ENCODE peak calls at places on chromosomes 7 and 10, in five cellular contexts. A is A549, W is tibial nerve, X is heart left ventricle, F is adrenal gland. G is an unnamed sample.

GRCh38 chr7:25877802-25878789 is 273.9 kb upstream of the NFE2L3 start:
- DNase-seq in A (no peak), W (no peak), X (no peak), F (no peak), G (no peak)

GRCh38 chr10:73494877-73495225 is 973 bp downstream of the PPP3CB start:
- DNase-seq in A (no peak), W (no peak), X (no peak), F (no peak), G (no peak)

GRCh38 chr7:134212576-134213546 is 85.7 kb downstream of the LRGUK start:
- DNase-seq in A (peak; percentile 17), W (no peak), X (no peak), F (peak; percentile 25), G (no peak)

GRCh38 chr7:38561166-38561565 is 70.0 kb downstream of the AMPH start:
- DNase-seq in A (no peak), W (no peak), X (no peak), F (no peak), G (no peak)

GRCh38 chr10:23884671-23885070 is 324.3 kb upstream of the KIAA1217 start:
- DNase-seq in A (no peak), W (no peak), X (no peak), F (no peak), G (no peak)

GRCh38 chr10:127153166-127153565 is 43.2 kb downstream of the INSYN2A start:
- DNase-seq in A (no peak), W (no peak), X (no peak), F (no peak), G (no peak)

GRCh38 chr7:51327287-51327717 is 10.7 kb upstream of the COBL start:
- DNase-seq in A (no peak), W (no peak), X (no peak), F (no peak), G (no peak)

GRCh38 chr7:79401254-79401653 is 52.2 kb downstream of the MAGI2 start:
- DNase-seq in A (no peak), W (no peak), X (no peak), F (no peak), G (no peak)

GRCh38 chr7:128045766-128046165 is 14.5 kb upstream of the LRRC4 start:
- DNase-seq in A (no peak), W (no peak), X (no peak), F (no peak), G (no peak)

GRCh38 chr7:112668561-112668960 is 121.6 kb downstream of the TMEM168 start:
- DNase-seq in A (no peak), W (no peak), X (no peak), F (no peak), G (no peak)

GRCh38 chr7:17492437-17492836 is 194.0 kb downstream of the AHR start:
- DNase-seq in A (no peak), W (no peak), X (no peak), F (no peak), G (no peak)

GRCh38 chr7:6171532-6172330 is 100.7 kb downstream of the CYTH3 start:
- DNase-seq in A (no peak), W (no peak), X (no peak), F (no peak), G (no peak)

GRCh38 chr7:140238778-140239652 is 62.2 kb upstream of the KDM7A start:
- DNase-seq in A (no peak), W (no peak), X (no peak), F (no peak), G (no peak)
- TF ChIP-seq POLR2A in A (no peak), W (no peak), X (no peak), F (no peak), G (no peak)

DNA sequence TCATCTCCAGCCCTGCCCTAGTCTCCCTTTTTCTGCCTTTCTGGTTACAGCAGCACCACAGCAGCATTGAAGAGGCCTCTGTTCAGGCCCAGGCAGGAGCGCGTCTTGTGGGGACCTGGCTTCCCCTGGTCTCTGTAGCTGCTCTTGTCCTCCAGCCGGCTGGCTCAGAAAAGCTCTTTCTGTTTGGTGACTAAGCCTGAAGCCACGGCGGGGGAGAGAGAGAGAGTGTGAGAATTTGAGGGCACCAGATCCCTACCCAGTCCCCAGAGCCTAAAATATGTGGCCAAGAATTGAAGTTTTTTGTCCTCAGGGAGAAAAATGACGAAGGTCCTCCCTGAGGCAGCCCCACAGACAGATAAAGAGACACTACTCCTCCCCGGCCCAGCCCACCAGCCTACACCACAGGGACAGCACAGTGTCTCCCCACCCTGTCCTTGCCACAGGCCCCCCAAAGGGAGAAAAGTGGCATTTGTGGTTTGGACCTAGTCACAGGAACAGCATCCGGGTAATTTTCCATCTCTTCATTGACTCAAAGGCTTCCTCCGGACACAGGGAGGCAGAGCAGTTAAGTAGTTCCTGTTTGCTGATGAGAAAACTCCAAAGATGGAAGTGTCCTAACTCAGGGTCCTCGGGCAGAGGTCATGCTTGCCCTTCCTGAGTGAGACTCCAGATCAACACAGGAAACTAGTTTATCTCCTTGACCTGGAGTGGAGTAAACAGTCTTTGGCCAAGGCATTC is 13.3 kb upstream of the FAM180A start:
- DNase-seq in A (no peak), W (no peak), X (no peak), F (peak; percentile 37), G (no peak)
- TF ChIP-seq POLR2A in A (no peak), W (no peak), X (no peak), F (no peak), G (no peak)

GRCh38 chr7:155809947-155810606 is 2.2 kb downstream of the SHH start:
- DNase-seq in A (no peak), W (no peak), X (no peak), F (no peak), G (no peak)
- TF ChIP-seq POLR2A in A (no peak), W (no peak), X (no peak), F (no peak), G (no peak)

GRCh38 chr7:36366649-36367560 is 22.8 kb upstream of the ANLN start:
- DNase-seq in A (peak; percentile 91), W (peak; percentile 64), X (peak; percentile 88), F (peak; percentile 93), G (peak; percentile 96)
- TF ChIP-seq POLR2A in A (peak; percentile 43), W (no peak), X (no peak), F (peak; percentile 80), G (no peak)

DNA sequence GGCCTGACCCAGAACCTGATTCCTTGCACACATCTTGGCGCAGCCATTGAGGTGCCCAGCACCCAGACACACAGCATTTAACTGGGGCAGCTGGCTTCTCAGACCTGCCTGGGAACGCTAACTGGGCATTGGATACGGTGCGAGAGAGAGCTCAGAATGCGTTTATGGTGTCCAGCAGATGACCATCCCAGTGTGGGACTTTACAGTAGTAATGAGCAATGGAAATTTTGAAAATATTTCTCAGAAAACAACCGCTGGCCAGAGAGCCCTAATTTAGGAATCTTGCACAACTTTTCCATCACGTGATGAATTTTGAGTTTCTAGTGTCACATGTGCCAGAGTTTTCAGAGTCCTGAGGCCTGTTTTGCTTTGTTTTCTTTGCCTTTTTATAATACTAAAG is 78.2 kb upstream of the SEC61G start:
- DNase-seq in A (no peak), W (no peak), X (no peak), F (no peak), G (no peak)
- TF ChIP-seq POLR2A in A (no peak), W (no peak), X (no peak), F (no peak), G (no peak)

GRCh38 chr7:2313450-2314208 is 612 bp downstream of the SNX8 start:
- DNase-seq in A (no peak), W (no peak), X (peak; percentile 46), F (peak; percentile 45), G (peak; percentile 90)

GRCh38 chr7:2312272-2312929 is 1.8 kb downstream of the SNX8 start:
- DNase-seq in A (no peak), W (no peak), X (no peak), F (no peak), G (no peak)

GRCh38 chr7:2315787-2316186 is 1.5 kb upstream of the SNX8 start:
- DNase-seq in A (no peak), W (no peak), X (no peak), F (no peak), G (no peak)

GRCh38 chr7:2316578-2316977 is 2.3 kb upstream of the SNX8 start:
- DNase-seq in A (no peak), W (no peak), X (no peak), F (no peak), G (no peak)

DNA sequence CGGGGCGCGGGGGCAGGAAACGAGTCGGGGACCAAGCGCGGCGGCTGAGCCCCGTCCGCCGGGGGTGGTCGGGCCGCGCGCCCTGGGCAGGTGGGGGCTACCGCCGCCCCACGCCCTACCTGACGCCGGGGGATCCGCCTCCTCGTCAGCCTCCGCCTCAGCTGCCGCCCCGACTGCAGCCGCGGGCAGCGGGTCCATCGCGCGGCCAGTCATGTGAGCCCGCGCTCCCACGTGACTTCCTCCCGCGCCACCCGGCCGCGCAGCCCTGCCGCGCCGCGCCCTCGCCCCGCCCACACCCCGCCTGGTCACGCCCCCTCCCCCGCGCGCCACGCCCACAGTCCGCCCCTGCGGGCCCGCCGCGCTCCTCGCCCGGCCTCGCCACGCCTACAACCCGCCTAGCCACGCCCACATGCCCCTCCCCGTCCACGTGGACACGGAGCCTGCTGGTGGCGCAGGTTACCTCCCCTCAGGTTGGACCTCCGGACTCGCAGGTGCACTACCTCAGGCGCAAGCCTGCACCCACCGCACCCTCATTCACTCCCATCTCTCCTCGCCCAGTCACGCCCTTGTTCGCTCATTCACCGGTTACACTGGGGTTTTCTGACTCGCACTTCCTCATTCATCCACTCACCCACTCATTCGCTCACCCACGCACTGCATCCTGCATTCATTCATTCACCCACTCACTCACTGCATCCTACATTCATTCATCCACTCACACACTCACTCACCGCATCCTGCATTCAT is at the start of gene SNX8:
- DNase-seq in A (peak; percentile 92), W (peak; percentile 79), X (peak; percentile 91), F (peak; percentile 94), G (peak; percentile 87)
- TF ChIP-seq POLR2A in A (peak; percentile 69), W (peak; percentile 39), X (no peak), F (peak; percentile 68), G (no peak)

DNA sequence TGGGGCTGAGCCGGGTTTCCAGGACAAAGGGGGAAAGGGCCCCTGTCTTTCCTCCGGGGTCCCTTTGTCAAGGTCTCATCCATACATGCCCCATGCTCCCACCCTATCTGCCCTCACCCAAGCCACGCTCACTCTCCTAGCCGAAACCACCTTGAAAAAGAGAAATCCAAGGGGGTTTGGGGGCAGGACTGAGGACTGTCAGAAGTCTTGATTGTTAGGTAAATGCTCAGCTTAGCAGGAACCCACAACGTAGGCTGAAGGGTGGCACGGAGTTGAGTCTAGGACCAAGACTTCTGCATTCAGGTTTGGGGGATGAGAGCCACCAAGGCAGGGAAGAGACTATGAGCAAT is 719 bp upstream of the PGAM2 start:
- DNase-seq in A (no peak), W (no peak), X (no peak), F (no peak), G (no peak)
- TF ChIP-seq POLR2A in A (no peak), W (no peak), X (no peak), F (peak; percentile 15), G (no peak)

GRCh38 chr10:110872145-110872983 is 636 bp downstream of the PDCD4 start:
- DNase-seq in A (peak; percentile 88), W (peak; percentile 50), X (peak; percentile 76), F (peak; percentile 75), G (peak; percentile 74)
- TF ChIP-seq POLR2A in A (peak; percentile 18), W (no peak), X (no peak), F (peak; percentile 14), G (no peak)

G was measured in lower leg skin.